ENCODE peak calls at places on chromosomes 2 and 18, in five cellular contexts. One of them, this sample, is unnamed.

GRCh38 chr2:102137138-102137537 is 5.4 kb upstream of the IL1R1 start:
- DNase-seq in body of pancreas: no peak
- DNase-seq in NCI-H345: no peak
- DNase-seq in D721Med: no peak
- DNase-seq in hypothalamus: no peak
- DNase-seq in this sample: no peak

GRCh38 chr2:42733852-42734251 is 30.1 kb downstream of the OXER1 start:
- DNase-seq in body of pancreas: no peak
- DNase-seq in NCI-H345: no peak
- DNase-seq in D721Med: no peak
- DNase-seq in hypothalamus: no peak
- DNase-seq in this sample: no peak

GRCh38 chr18:22170421-22171262 is 1.3 kb downstream of the GATA6 start:
- DNase-seq in body of pancreas: peak; percentile 79
- DNase-seq in NCI-H345: no peak
- DNase-seq in D721Med: no peak
- DNase-seq in hypothalamus: no peak
- DNase-seq in this sample: peak; percentile 65

GRCh38 chr2:216635171-216635570 is 2.0 kb downstream of the IGFBP2 start:
- DNase-seq in body of pancreas: no peak
- DNase-seq in NCI-H345: no peak
- DNase-seq in D721Med: no peak
- DNase-seq in hypothalamus: no peak
- DNase-seq in this sample: no peak

GRCh38 chr18:26442139-26442538 is 106.2 kb downstream of the KCTD1 start:
- DNase-seq in body of pancreas: no peak
- DNase-seq in NCI-H345: no peak
- DNase-seq in D721Med: no peak
- DNase-seq in hypothalamus: no peak
- DNase-seq in this sample: no peak

GRCh38 chr18:62242955-62243354 is 55.9 kb downstream of the RELCH start:
- DNase-seq in body of pancreas: no peak
- DNase-seq in NCI-H345: no peak
- DNase-seq in D721Med: no peak
- DNase-seq in hypothalamus: no peak
- DNase-seq in this sample: no peak

GRCh38 chr18:35466815-35467623 is 30.7 kb downstream of the INO80C start:
- DNase-seq in body of pancreas: no peak
- DNase-seq in NCI-H345: no peak
- DNase-seq in D721Med: no peak
- DNase-seq in hypothalamus: no peak
- DNase-seq in this sample: no peak

GRCh38 chr2:28821295-28821958 is 10.8 kb downstream of the SPDYA start:
- DNase-seq in body of pancreas: peak; percentile 57
- DNase-seq in NCI-H345: peak; percentile 57
- DNase-seq in D721Med: no peak
- DNase-seq in hypothalamus: peak; percentile 7
- DNase-seq in this sample: peak; percentile 84

GRCh38 chr18:78408623-78409022 is 571.0 kb upstream of the SALL3 start:
- DNase-seq in body of pancreas: no peak
- DNase-seq in NCI-H345: no peak
- DNase-seq in D721Med: no peak
- DNase-seq in hypothalamus: no peak
- DNase-seq in this sample: no peak

GRCh38 chr2:174787485-174788205 is 23.4 kb upstream of the CHRNA1 start:
- DNase-seq in body of pancreas: no peak
- DNase-seq in NCI-H345: no peak
- DNase-seq in D721Med: no peak
- DNase-seq in hypothalamus: no peak
- DNase-seq in this sample: no peak

This sample was measured in mucosa of descending colon.